ENCODE peak calls at places on chromosomes 12 and 14, in six cellular contexts. E is A549, Y is heart left ventricle, W is body of pancreas, J is HepG2, B is HCT116. M is an unnamed sample.

GRCh38 chr14:77543637-77544334 is 45.2 kb upstream of the ISM2 start:
- ATAC-seq in E (no peak), Y (no peak), W (no peak), J (no peak), B (no peak), M (no peak)

GRCh38 chr14:37585971-37586759 is 8.9 kb downstream of the FOXA1 start:
- ATAC-seq in E (no peak), Y (no peak), W (no peak), J (no peak), B (no peak), M (no peak)

GRCh38 chr14:66508846-66509621 is 1.1 kb downstream of the GPHN start:
- ATAC-seq in E (peak; percentile 33), Y (peak; percentile 14), W (no peak), J (peak; percentile 32), B (no peak), M (no peak)

GRCh38 chr12:91111366-91112321 is at the start of gene LUM:
- ATAC-seq in E (no peak), Y (peak; percentile 77), W (peak; percentile 50), J (no peak), B (no peak), M (peak; percentile 52)

GRCh38 chr12:25322918-25323773 is 72.4 kb upstream of the KRAS start:
- ATAC-seq in E (no peak), Y (no peak), W (no peak), J (no peak), B (no peak), M (no peak)

GRCh38 chr12:124747426-124748161 is 116.1 kb downstream of the SCARB1 start:
- ATAC-seq in E (peak; percentile 62), Y (no peak), W (peak; percentile 54), J (no peak), B (peak; percentile 15), M (no peak)

GRCh38 chr12:93136243-93137015 is 207.3 kb upstream of the EEA1 start:
- ATAC-seq in E (no peak), Y (no peak), W (no peak), J (no peak), B (no peak), M (no peak)

GRCh38 chr14:101476931-101477553 is 84.3 kb upstream of the DIO3 start:
- ATAC-seq in E (peak; percentile 70), Y (no peak), W (peak; percentile 89), J (peak; percentile 77), B (peak; percentile 98), M (no peak)

GRCh38 chr12:130819248-130819576 is 19.8 kb downstream of the STX2 start:
- ATAC-seq in E (peak; percentile 76), Y (no peak), W (peak; percentile 31), J (no peak), B (no peak), M (no peak)

GRCh38 chr14:93965287-93965821 is 11.0 kb downstream of the ASB2 start:
- ATAC-seq in E (peak; percentile 57), Y (no peak), W (no peak), J (no peak), B (no peak), M (peak; percentile 81)

GRCh38 chr14:65981192-65981843 is 504.9 kb upstream of the CCDC196 start:
- ATAC-seq in E (no peak), Y (peak; percentile 87), W (no peak), J (no peak), B (no peak), M (no peak)

GRCh38 chr12:39682689-39683477 is 63.3 kb upstream of the ABCD2 start:
- ATAC-seq in E (no peak), Y (no peak), W (no peak), J (no peak), B (no peak), M (no peak)

GRCh38 chr14:99829450-99829849 is 36.2 kb downstream of the EML1 start:
- ATAC-seq in E (no peak), Y (no peak), W (no peak), J (no peak), B (no peak), M (no peak)

GRCh38 chr12:16300706-16301105 is 23.2 kb upstream of the SLC15A5 start:
- ATAC-seq in E (no peak), Y (peak; percentile 83), W (no peak), J (no peak), B (no peak), M (peak; percentile 83)

GRCh38 chr12:9796346-9796745 is 30.9 kb upstream of the KLRF1 start:
- ATAC-seq in E (no peak), Y (no peak), W (no peak), J (no peak), B (no peak), M (no peak)

GRCh38 chr14:94517641-94518257 is 8.5 kb upstream of the SERPINA12 start:
- ATAC-seq in E (no peak), Y (no peak), W (no peak), J (peak; percentile 9), B (no peak), M (no peak)

GRCh38 chr12:1277905-1278304 is 286.9 kb downstream of the ERC1 start:
- ATAC-seq in E (no peak), Y (no peak), W (no peak), J (no peak), B (no peak), M (no peak)

GRCh38 chr12:119843100-119843499 is 34.0 kb downstream of the CIT start:
- ATAC-seq in E (no peak), Y (no peak), W (no peak), J (no peak), B (no peak), M (no peak)

GRCh38 chr12:62466018-62466595 is 519 bp upstream of the MON2 start:
- ATAC-seq in E (peak; percentile 76), Y (peak; percentile 67), W (peak; percentile 30), J (peak; percentile 59), B (no peak), M (peak; percentile 68)

GRCh38 chr12:62468394-62468793 is 1.8 kb downstream of the MON2 start:
- ATAC-seq in E (no peak), Y (no peak), W (no peak), J (no peak), B (no peak), M (no peak)

GRCh38 chr12:62469704-62470103 is 3.1 kb downstream of the MON2 start:
- ATAC-seq in E (no peak), Y (no peak), W (no peak), J (no peak), B (no peak), M (no peak)

GRCh38 chr12:62468935-62469334 is 2.3 kb downstream of the MON2 start:
- ATAC-seq in E (no peak), Y (no peak), W (no peak), J (no peak), B (no peak), M (no peak)

GRCh38 chr12:62466596-62467411 is at the start of gene MON2:
- ATAC-seq in E (peak; percentile 99), Y (peak; percentile 100), W (peak; percentile 99), J (peak; percentile 99), B (peak; percentile 99), M (peak; percentile 100)
- TF ChIP-seq POLR2A in E (peak; percentile 88), Y (no peak), W (peak; percentile 90), J (peak; percentile 91), B (peak; percentile 75), M (peak; percentile 70)

GRCh38 chr12:55829967-55830600 is 697 bp upstream of the DNAJC14 start:
- ATAC-seq in E (peak; percentile 74), Y (peak; percentile 40), W (peak; percentile 39), J (peak; percentile 63), B (peak; percentile 54), M (peak; percentile 19)
- TF ChIP-seq POLR2A in E (peak; percentile 22), Y (no peak), W (no peak), J (peak; percentile 52), B (no peak), M (no peak)

GRCh38 chr12:51820721-51821422 is 27.6 kb downstream of the FIGNL2 start:
- ATAC-seq in E (peak; percentile 75), Y (peak; percentile 82), W (peak; percentile 64), J (no peak), B (peak; percentile 75), M (peak; percentile 73)
- TF ChIP-seq POLR2A in E (peak; percentile 94), Y (no peak), W (no peak), J (no peak), B (no peak), M (no peak)

DNA sequence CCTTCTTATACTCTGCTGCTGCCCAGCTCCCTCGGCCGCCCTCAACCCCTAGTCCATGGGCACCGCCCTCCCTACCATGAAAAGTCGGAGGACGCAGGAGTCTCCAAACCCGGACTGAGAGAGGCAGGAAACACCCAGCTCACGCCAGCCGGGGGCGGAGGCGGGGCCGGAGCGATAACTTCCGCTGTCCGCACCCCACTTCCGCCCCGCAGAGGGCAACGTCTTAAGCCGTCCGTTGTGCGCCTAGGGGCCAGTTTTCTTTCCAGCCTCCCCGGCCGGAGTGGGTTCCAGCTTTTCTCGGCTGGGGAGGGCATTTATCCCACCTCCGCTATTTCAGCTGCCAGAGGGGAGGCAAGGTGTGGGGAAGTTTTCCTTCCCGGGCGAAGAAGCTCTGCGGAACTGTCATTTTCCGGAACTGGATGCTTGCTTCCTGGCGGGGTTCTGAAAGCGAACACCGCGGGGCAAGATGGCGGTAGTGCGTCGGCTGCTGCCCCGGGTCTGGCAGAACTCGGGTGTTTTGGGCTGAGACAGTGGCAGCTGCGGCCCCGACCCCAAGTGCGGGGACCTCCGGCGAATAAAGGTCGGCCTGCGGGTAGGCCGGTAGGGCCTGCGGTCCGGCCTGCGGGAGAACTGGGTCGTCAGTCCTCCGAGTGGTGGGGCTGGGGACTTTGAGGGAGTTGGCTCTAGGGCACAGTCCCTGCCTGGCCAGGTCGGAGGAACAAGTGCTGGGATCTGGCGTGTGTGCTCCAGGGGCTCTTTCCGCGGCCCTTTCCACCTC is at the start of the genes KCTD10 and UBE3B:
- ATAC-seq in E (peak; percentile 97), Y (peak; percentile 99), W (peak; percentile 98), J (peak; percentile 96), B (peak; percentile 89), M (peak; percentile 98)
- TF ChIP-seq POLR2A in E (peak; percentile 67), Y (no peak), W (peak; percentile 74), J (peak; percentile 67), B (peak; percentile 65), M (peak; percentile 50)

GRCh38 chr12:50763637-50764115 is at the start of gene ATF1:
- ATAC-seq in E (peak; percentile 93), Y (peak; percentile 93), W (peak; percentile 93), J (peak; percentile 86), B (peak; percentile 83), M (peak; percentile 96)
- TF ChIP-seq POLR2A in E (peak; percentile 97), Y (no peak), W (peak; percentile 85), J (peak; percentile 97), B (peak; percentile 60), M (peak; percentile 73)

GRCh38 chr12:110048242-110049027 is at the start of gene C12orf76:
- ATAC-seq in E (peak; percentile 100), Y (peak; percentile 98), W (peak; percentile 100), J (peak; percentile 99), B (peak; percentile 100), M (peak; percentile 99)
- TF ChIP-seq POLR2A in E (peak; percentile 94), Y (no peak), W (peak; percentile 71), J (peak; percentile 94), B (peak; percentile 93), M (peak; percentile 68)

GRCh38 chr14:22598099-22598895 is at the start of gene ABHD4:
- ATAC-seq in E (peak; percentile 92), Y (peak; percentile 99), W (peak; percentile 94), J (peak; percentile 95), B (peak; percentile 89), M (peak; percentile 94)
- TF ChIP-seq POLR2A in E (peak; percentile 43), Y (no peak), W (peak; percentile 86), J (no peak), B (peak; percentile 32), M (peak; percentile 70)

GRCh38 chr14:105490572-105491365 is at the start of gene TEDC1:
- ATAC-seq in E (peak; percentile 60), Y (peak; percentile 78), W (peak; percentile 86), J (peak; percentile 77), B (peak; percentile 78), M (peak; percentile 90)
- TF ChIP-seq POLR2A in E (no peak), Y (no peak), W (peak; percentile 58), J (no peak), B (peak; percentile 70), M (peak; percentile 62)

M was measured in gastroesophageal sphincter.